ENCODE peak calls at places on chromosomes 6 and 20, in five cellular contexts. U is PC-9; R is NCI-H1105 treated with DMSO at 0.1 percent for 48 hours; N is EH; F is activated CD8-positive, alpha-beta memory T cell treated with anti-CD3 and anti-CD28 coated beads for 4 hours. Y is an unnamed sample.

GRCh38 chr6:132209351-132209750 is 191.9 kb downstream of the MOXD1 start:
- DNase-seq in F (no peak), R (no peak), N (peak), U (peak), Y (no peak)

GRCh38 chr6:93416575-93417420 is 2.6 kb downstream of the EPHA7 start:
- DNase-seq in N (no peak), R (peak), U (no peak), F (no peak), Y (peak)

GRCh38 chr6:34565722-34566137 is 9.6 kb upstream of the SPDEF start:
- DNase-seq in N (no peak), R (no peak), U (no peak), F (no peak), Y (no peak)

GRCh38 chr20:62155428-62156253 is 12.1 kb downstream of the SS18L1 start:
- DNase-seq in F (no peak), R (no peak), N (peak), U (peak), Y (no peak)

GRCh38 chr6:56767435-56767834 is 124.7 kb upstream of the DST start:
- DNase-seq in R (no peak), N (no peak), U (no peak), F (no peak), Y (no peak)

GRCh38 chr6:141513830-141514229 is 618.9 kb upstream of the GJE1 start:
- DNase-seq in R (no peak), N (peak), F (no peak), U (no peak), Y (no peak)

GRCh38 chr20:37484386-37484785 is 36.7 kb upstream of the NNAT start:
- DNase-seq in N (no peak), F (no peak), R (no peak), U (no peak), Y (no peak)

GRCh38 chr20:53084408-53084997 is 112.3 kb downstream of the TSHZ2 start:
- DNase-seq in U (no peak), N (no peak), F (no peak), R (no peak), Y (no peak)

GRCh38 chr6:7986219-7986618 is 75.6 kb upstream of the TXNDC5 start:
- DNase-seq in U (no peak), F (no peak), R (no peak), N (no peak), Y (no peak)

GRCh38 chr6:127532991-127533390 is 13.9 kb upstream of the MTCL3 start:
- DNase-seq in F (no peak), N (no peak), U (no peak), R (no peak), Y (no peak)

GRCh38 chr6:31143148-31143547 is 4.3 kb upstream of the PSORS1C2 start:
- DNase-seq in F (no peak), N (peak), R (no peak), U (no peak), Y (peak)

GRCh38 chr6:54515013-54515412 is 206.8 kb downstream of the TINAG start:
- DNase-seq in U (no peak), N (no peak), F (no peak), R (peak), Y (no peak)